ENCODE peak calls at places on chromosomes 12 and 14, in ten cellular contexts. One of them, this sample, is unnamed.

GRCh38 chr12:31412292-31412801 is 86.4 kb upstream of the SINHCAF start:
- DNase-seq in lower lobe of right lung: no peak
- DNase-seq in adrenal gland: no peak
- DNase-seq in brain microvascular endothelial cell: no peak
- DNase-seq in Peyer's patch: no peak
- DNase-seq in ovary: no peak
- DNase-seq in suprapubic skin: no peak
- DNase-seq in heart left ventricle: no peak
- DNase-seq in CD8-positive, alpha-beta T cell: no peak
- DNase-seq in spleen: no peak
- DNase-seq in this sample: no peak

GRCh38 chr12:24360907-24361306 is 411.4 kb upstream of the SOX5 start:
- DNase-seq in CD8-positive, alpha-beta T cell: no peak
- DNase-seq in Peyer's patch: no peak
- DNase-seq in suprapubic skin: no peak
- DNase-seq in spleen: no peak
- DNase-seq in lower lobe of right lung: no peak
- DNase-seq in adrenal gland: no peak
- DNase-seq in ovary: no peak
- DNase-seq in brain microvascular endothelial cell: peak; percentile 22
- DNase-seq in heart left ventricle: no peak
- DNase-seq in this sample: no peak

GRCh38 chr12:53190108-53190729 is 9.5 kb upstream of the CSAD start:
- DNase-seq in brain microvascular endothelial cell: peak; percentile 57
- DNase-seq in ovary: peak; percentile 77
- DNase-seq in adrenal gland: no peak
- DNase-seq in Peyer's patch: peak; percentile 77
- DNase-seq in lower lobe of right lung: peak; percentile 60
- DNase-seq in spleen: no peak
- DNase-seq in CD8-positive, alpha-beta T cell: peak; percentile 70
- DNase-seq in heart left ventricle: no peak
- DNase-seq in suprapubic skin: no peak
- DNase-seq in this sample: peak; percentile 86

GRCh38 chr12:69779928-69780327 is 41.3 kb downstream of the RAB3IP start:
- DNase-seq in adrenal gland: peak; percentile 31
- DNase-seq in brain microvascular endothelial cell: peak; percentile 56
- DNase-seq in ovary: no peak
- DNase-seq in suprapubic skin: no peak
- DNase-seq in lower lobe of right lung: no peak
- DNase-seq in Peyer's patch: peak; percentile 45
- DNase-seq in spleen: no peak
- DNase-seq in CD8-positive, alpha-beta T cell: no peak
- DNase-seq in heart left ventricle: no peak
- DNase-seq in this sample: no peak

GRCh38 chr12:44551631-44552030 is 324.5 kb downstream of the NELL2 start:
- DNase-seq in adrenal gland: no peak
- DNase-seq in CD8-positive, alpha-beta T cell: no peak
- DNase-seq in lower lobe of right lung: no peak
- DNase-seq in Peyer's patch: no peak
- DNase-seq in spleen: no peak
- DNase-seq in ovary: no peak
- DNase-seq in suprapubic skin: no peak
- DNase-seq in brain microvascular endothelial cell: no peak
- DNase-seq in heart left ventricle: no peak
- DNase-seq in this sample: no peak

GRCh38 chr12:47556631-47557030 is 149.2 kb downstream of the RPAP3 start:
- DNase-seq in adrenal gland: no peak
- DNase-seq in ovary: no peak
- DNase-seq in lower lobe of right lung: no peak
- DNase-seq in suprapubic skin: no peak
- DNase-seq in Peyer's patch: no peak
- DNase-seq in CD8-positive, alpha-beta T cell: no peak
- DNase-seq in spleen: no peak
- DNase-seq in heart left ventricle: no peak
- DNase-seq in brain microvascular endothelial cell: no peak
- DNase-seq in this sample: no peak

GRCh38 chr12:14774074-14774943 is 29.0 kb downstream of the WBP11 start:
- DNase-seq in spleen: peak; percentile 95
- DNase-seq in CD8-positive, alpha-beta T cell: peak; percentile 88
- DNase-seq in suprapubic skin: peak; percentile 99
- DNase-seq in lower lobe of right lung: peak; percentile 96
- DNase-seq in adrenal gland: peak; percentile 95
- DNase-seq in heart left ventricle: peak; percentile 95
- DNase-seq in ovary: peak; percentile 96
- DNase-seq in brain microvascular endothelial cell: peak; percentile 96
- DNase-seq in Peyer's patch: peak; percentile 98
- DNase-seq in this sample: peak; percentile 91

GRCh38 chr14:72714094-72714493 is 179.8 kb downstream of the DPF3 start:
- DNase-seq in adrenal gland: no peak
- DNase-seq in ovary: no peak
- DNase-seq in suprapubic skin: no peak
- DNase-seq in CD8-positive, alpha-beta T cell: peak; percentile 72
- DNase-seq in spleen: peak; percentile 93
- DNase-seq in brain microvascular endothelial cell: no peak
- DNase-seq in lower lobe of right lung: no peak
- DNase-seq in Peyer's patch: peak; percentile 84
- DNase-seq in heart left ventricle: no peak
- DNase-seq in this sample: no peak

GRCh38 chr12:57093412-57094193 is 4.7 kb downstream of the NAB2 start:
- DNase-seq in adrenal gland: peak; percentile 63
- DNase-seq in ovary: peak; percentile 92
- DNase-seq in CD8-positive, alpha-beta T cell: peak; percentile 81
- DNase-seq in lower lobe of right lung: peak; percentile 73
- DNase-seq in spleen: peak; percentile 89
- DNase-seq in heart left ventricle: peak; percentile 83
- DNase-seq in suprapubic skin: peak; percentile 83
- DNase-seq in brain microvascular endothelial cell: peak; percentile 74
- DNase-seq in Peyer's patch: peak; percentile 87
- DNase-seq in this sample: peak; percentile 29

GRCh38 chr14:30884925-30885324 is 10.6 kb downstream of the COCH start:
- DNase-seq in heart left ventricle: no peak
- DNase-seq in lower lobe of right lung: no peak
- DNase-seq in CD8-positive, alpha-beta T cell: no peak
- DNase-seq in adrenal gland: no peak
- DNase-seq in Peyer's patch: no peak
- DNase-seq in suprapubic skin: no peak
- DNase-seq in brain microvascular endothelial cell: no peak
- DNase-seq in ovary: no peak
- DNase-seq in spleen: no peak
- DNase-seq in this sample: no peak

GRCh38 chr12:96223411-96224218 is 29.4 kb downstream of the ELK3 start:
- DNase-seq in Peyer's patch: peak; percentile 23
- DNase-seq in ovary: no peak
- DNase-seq in CD8-positive, alpha-beta T cell: peak; percentile 38
- DNase-seq in suprapubic skin: no peak
- DNase-seq in spleen: no peak
- DNase-seq in lower lobe of right lung: no peak
- DNase-seq in brain microvascular endothelial cell: no peak
- DNase-seq in heart left ventricle: no peak
- DNase-seq in adrenal gland: no peak
- DNase-seq in this sample: no peak

GRCh38 chr12:96219700-96220206 is 25.6 kb downstream of the ELK3 start:
- DNase-seq in ovary: no peak
- DNase-seq in adrenal gland: no peak
- DNase-seq in CD8-positive, alpha-beta T cell: peak; percentile 45
- DNase-seq in suprapubic skin: no peak
- DNase-seq in spleen: no peak
- DNase-seq in brain microvascular endothelial cell: peak; percentile 98
- DNase-seq in heart left ventricle: no peak
- DNase-seq in Peyer's patch: peak; percentile 43
- DNase-seq in lower lobe of right lung: peak; percentile 87
- DNase-seq in this sample: no peak

GRCh38 chr12:96221391-96221790 is 27.2 kb downstream of the ELK3 start:
- DNase-seq in brain microvascular endothelial cell: no peak
- DNase-seq in lower lobe of right lung: no peak
- DNase-seq in Peyer's patch: peak; percentile 35
- DNase-seq in heart left ventricle: no peak
- DNase-seq in ovary: no peak
- DNase-seq in suprapubic skin: no peak
- DNase-seq in adrenal gland: no peak
- DNase-seq in spleen: no peak
- DNase-seq in CD8-positive, alpha-beta T cell: no peak
- DNase-seq in this sample: no peak

GRCh38 chr12:96218989-96219678 is 25.0 kb downstream of the ELK3 start:
- DNase-seq in adrenal gland: no peak
- DNase-seq in Peyer's patch: no peak
- DNase-seq in brain microvascular endothelial cell: no peak
- DNase-seq in CD8-positive, alpha-beta T cell: no peak
- DNase-seq in ovary: no peak
- DNase-seq in lower lobe of right lung: no peak
- DNase-seq in spleen: no peak
- DNase-seq in heart left ventricle: no peak
- DNase-seq in suprapubic skin: no peak
- DNase-seq in this sample: no peak

GRCh38 chr12:96220902-96221301 is 26.7 kb downstream of the ELK3 start:
- DNase-seq in spleen: no peak
- DNase-seq in CD8-positive, alpha-beta T cell: no peak
- DNase-seq in suprapubic skin: no peak
- DNase-seq in Peyer's patch: peak; percentile 40
- DNase-seq in adrenal gland: no peak
- DNase-seq in brain microvascular endothelial cell: peak; percentile 42
- DNase-seq in lower lobe of right lung: no peak
- DNase-seq in heart left ventricle: peak; percentile 71
- DNase-seq in ovary: no peak
- DNase-seq in this sample: no peak
- H3K27ac ChIP-seq in spleen: no peak overlapping the region
- H3K27ac ChIP-seq in CD8-positive, alpha-beta T cell: no peak overlapping the region
- H3K27ac ChIP-seq in suprapubic skin: no peak overlapping the region
- H3K27ac ChIP-seq in Peyer's patch: no peak overlapping the region
- H3K27ac ChIP-seq in adrenal gland: no peak overlapping the region
- H3K27ac ChIP-seq in brain microvascular endothelial cell: peak overlapping the region; percentile 92
- H3K27ac ChIP-seq in lower lobe of right lung: no peak overlapping the region
- H3K27ac ChIP-seq in heart left ventricle: no peak overlapping the region
- H3K27ac ChIP-seq in ovary: no peak overlapping the region
- H3K27ac ChIP-seq in this sample: no peak overlapping the region

GRCh38 chr14:56874375-56874774 is 64.1 kb upstream of the OTX2 start:
- DNase-seq in suprapubic skin: no peak
- DNase-seq in spleen: no peak
- DNase-seq in lower lobe of right lung: no peak
- DNase-seq in heart left ventricle: no peak
- DNase-seq in ovary: no peak
- DNase-seq in adrenal gland: no peak
- DNase-seq in CD8-positive, alpha-beta T cell: no peak
- DNase-seq in brain microvascular endothelial cell: no peak
- DNase-seq in Peyer's patch: peak; percentile 53
- DNase-seq in this sample: no peak
- TF ChIP-seq CTCF in suprapubic skin: no peak
- TF ChIP-seq CTCF in spleen: no peak
- TF ChIP-seq CTCF in lower lobe of right lung: peak; percentile 28
- TF ChIP-seq CTCF in heart left ventricle: no peak
- TF ChIP-seq CTCF in ovary: no peak
- TF ChIP-seq CTCF in adrenal gland: peak; percentile 35
- TF ChIP-seq CTCF in CD8-positive, alpha-beta T cell: no peak
- TF ChIP-seq CTCF in brain microvascular endothelial cell: no peak
- TF ChIP-seq CTCF in Peyer's patch: no peak
- TF ChIP-seq CTCF in this sample: no peak

GRCh38 chr14:105165761-105166485 is 2.7 kb downstream of the JAG2 start:
- DNase-seq in spleen: no peak
- DNase-seq in suprapubic skin: no peak
- DNase-seq in ovary: no peak
- DNase-seq in adrenal gland: no peak
- DNase-seq in brain microvascular endothelial cell: no peak
- DNase-seq in CD8-positive, alpha-beta T cell: no peak
- DNase-seq in heart left ventricle: no peak
- DNase-seq in lower lobe of right lung: no peak
- DNase-seq in Peyer's patch: no peak
- DNase-seq in this sample: no peak
- H3K27ac ChIP-seq in spleen: no peak overlapping the region
- H3K27ac ChIP-seq in suprapubic skin: no peak overlapping the region
- H3K27ac ChIP-seq in ovary: no peak overlapping the region
- H3K27ac ChIP-seq in adrenal gland: no peak overlapping the region
- H3K27ac ChIP-seq in brain microvascular endothelial cell: no peak overlapping the region
- H3K27ac ChIP-seq in CD8-positive, alpha-beta T cell: no peak overlapping the region
- H3K27ac ChIP-seq in heart left ventricle: no peak overlapping the region
- H3K27ac ChIP-seq in lower lobe of right lung: no peak overlapping the region
- H3K27ac ChIP-seq in Peyer's patch: no peak overlapping the region
- H3K27ac ChIP-seq in this sample: no peak overlapping the region

GRCh38 chr14:105938055-105938863 is 411.9 kb downstream of the TMEM121 start:
- DNase-seq in lower lobe of right lung: no peak
- DNase-seq in Peyer's patch: peak; percentile 34
- DNase-seq in suprapubic skin: peak; percentile 54
- DNase-seq in spleen: peak; percentile 52
- DNase-seq in ovary: no peak
- DNase-seq in heart left ventricle: peak; percentile 6
- DNase-seq in CD8-positive, alpha-beta T cell: no peak
- DNase-seq in brain microvascular endothelial cell: no peak
- DNase-seq in adrenal gland: no peak
- DNase-seq in this sample: no peak

GRCh38 chr14:105939810-105940508 is 413.6 kb downstream of the TMEM121 start:
- DNase-seq in brain microvascular endothelial cell: no peak
- DNase-seq in ovary: no peak
- DNase-seq in lower lobe of right lung: no peak
- DNase-seq in adrenal gland: no peak
- DNase-seq in heart left ventricle: peak; percentile 7
- DNase-seq in CD8-positive, alpha-beta T cell: peak; percentile 47
- DNase-seq in suprapubic skin: peak; percentile 30
- DNase-seq in spleen: peak; percentile 51
- DNase-seq in Peyer's patch: peak; percentile 46
- DNase-seq in this sample: no peak

GRCh38 chr14:105935384-105935783 is 409.0 kb downstream of the TMEM121 start:
- DNase-seq in Peyer's patch: no peak
- DNase-seq in heart left ventricle: no peak
- DNase-seq in brain microvascular endothelial cell: no peak
- DNase-seq in adrenal gland: no peak
- DNase-seq in ovary: no peak
- DNase-seq in lower lobe of right lung: no peak
- DNase-seq in spleen: no peak
- DNase-seq in suprapubic skin: no peak
- DNase-seq in CD8-positive, alpha-beta T cell: no peak
- DNase-seq in this sample: no peak

GRCh38 chr14:105938959-105939358 is 412.6 kb downstream of the TMEM121 start:
- DNase-seq in Peyer's patch: no peak
- DNase-seq in heart left ventricle: no peak
- DNase-seq in CD8-positive, alpha-beta T cell: no peak
- DNase-seq in ovary: no peak
- DNase-seq in brain microvascular endothelial cell: no peak
- DNase-seq in suprapubic skin: no peak
- DNase-seq in adrenal gland: no peak
- DNase-seq in lower lobe of right lung: no peak
- DNase-seq in spleen: no peak
- DNase-seq in this sample: no peak

DNA sequence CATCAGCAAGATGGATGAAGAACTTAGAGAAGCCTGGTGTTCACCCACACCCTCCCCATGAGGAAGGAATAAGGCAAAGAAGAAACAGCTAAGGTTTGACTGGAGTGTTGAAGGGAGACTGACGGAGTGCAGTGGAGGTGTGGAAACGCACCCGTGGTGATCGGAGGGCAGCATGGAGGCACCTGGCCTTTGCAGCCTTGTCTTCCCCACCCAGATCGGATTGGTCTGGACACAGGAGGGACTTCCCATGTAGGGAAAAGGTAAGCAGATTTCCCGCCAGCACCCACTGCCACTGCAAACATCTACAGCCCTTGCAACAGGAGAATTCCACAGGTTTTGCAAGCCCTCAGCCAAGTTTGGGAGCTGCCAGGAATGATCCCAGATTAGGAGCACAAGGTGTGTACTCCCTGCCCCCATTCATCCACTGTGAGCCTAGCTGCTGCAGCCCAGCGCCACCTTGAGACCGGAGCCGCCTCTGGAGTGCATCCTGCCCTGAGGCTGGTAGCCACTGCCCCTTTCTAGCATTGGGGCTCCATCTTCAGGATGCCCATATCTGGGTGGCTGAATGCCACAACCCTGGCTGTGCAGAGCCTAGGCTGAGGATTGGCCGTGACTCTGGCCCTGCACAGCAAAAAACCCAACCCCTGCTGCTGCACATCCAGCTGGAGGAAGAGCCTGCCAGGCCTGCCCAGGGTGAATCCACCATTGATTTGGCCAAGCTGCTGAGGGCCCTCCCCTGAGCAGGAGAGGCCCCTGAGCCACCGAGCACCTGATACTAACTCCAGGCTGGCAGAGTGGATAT is 411.1 kb downstream of the TMEM121 start:
- DNase-seq in suprapubic skin: peak; percentile 31
- DNase-seq in CD8-positive, alpha-beta T cell: no peak
- DNase-seq in Peyer's patch: peak; percentile 27
- DNase-seq in brain microvascular endothelial cell: no peak
- DNase-seq in adrenal gland: no peak
- DNase-seq in spleen: peak; percentile 51
- DNase-seq in lower lobe of right lung: no peak
- DNase-seq in heart left ventricle: peak; percentile 11
- DNase-seq in ovary: no peak
- DNase-seq in this sample: no peak
- TF ChIP-seq CTCF in suprapubic skin: no peak
- TF ChIP-seq CTCF in CD8-positive, alpha-beta T cell: no peak
- TF ChIP-seq CTCF in Peyer's patch: no peak
- TF ChIP-seq CTCF in brain microvascular endothelial cell: no peak
- TF ChIP-seq CTCF in adrenal gland: no peak
- TF ChIP-seq CTCF in spleen: no peak
- TF ChIP-seq CTCF in lower lobe of right lung: no peak
- TF ChIP-seq CTCF in heart left ventricle: no peak
- TF ChIP-seq CTCF in ovary: no peak
- TF ChIP-seq CTCF in this sample: no peak

This sample was measured in MM.1S.